ENCODE peak calls at places on chromosomes 6 and 20, in six cellular contexts. V is activated B cell treated with CpG ODN at 0.5 μM for 24 hours; U is GM12865; N is epithelial cell of proximal tubule; M is pancreas; G is CD8-positive, alpha-beta T cell. X is an unnamed sample.

GRCh38 chr6:98469146-98469545 is 365.2 kb upstream of the POU3F2 start:
- DNase-seq in N (no peak), U (no peak), M (no peak), G (no peak), V (no peak), X (no peak)

GRCh38 chr6:49341869-49342268 is 121.2 kb downstream of the MMUT start:
- DNase-seq in V (no peak), U (no peak), N (no peak), G (no peak), M (no peak), X (no peak)

GRCh38 chr6:148611213-148611612 is 135.6 kb upstream of the UST start:
- DNase-seq in M (no peak), V (no peak), G (no peak), U (no peak), N (no peak), X (no peak)

GRCh38 chr6:165117121-165117520 is 192.3 kb downstream of the C6orf118 start:
- DNase-seq in N (no peak), G (no peak), V (no peak), M (no peak), U (no peak), X (no peak)

GRCh38 chr6:127120787-127121636 is 2.5 kb downstream of the RSPO3 start:
- DNase-seq in U (peak), G (no peak), M (peak), N (no peak), V (peak), X (peak)

GRCh38 chr6:165974817-165975216 is 192.8 kb downstream of the TBXT start:
- DNase-seq in U (no peak), M (no peak), G (no peak), N (no peak), V (no peak), X (no peak)

GRCh38 chr6:42805297-42805861 is 23.5 kb downstream of the BICRAL start:
- DNase-seq in M (no peak), U (no peak), N (no peak), V (no peak), G (no peak), X (no peak)

GRCh38 chr6:149696904-149697303 is 21.0 kb downstream of the LATS1 start:
- DNase-seq in U (no peak), M (no peak), V (no peak), N (no peak), G (no peak), X (no peak)

GRCh38 chr20:45882469-45883099 is 1.6 kb downstream of the ZSWIM1 start:
- DNase-seq in M (no peak), G (no peak), U (no peak), N (no peak), V (no peak), X (no peak)
- TF ChIP-seq CTCF in M (no peak), G (no peak), U (no peak), N (no peak), V (no peak), X (no peak)

GRCh38 chr6:3159805-3160781 is 2.7 kb upstream of the TUBB2A start:
- DNase-seq in V (no peak), M (peak), N (no peak), G (peak), U (peak), X (no peak)

GRCh38 chr6:3152689-3153088 is 4.7 kb downstream of the TUBB2A start:
- DNase-seq in V (no peak), U (no peak), N (no peak), G (no peak), M (no peak), X (no peak)

GRCh38 chr6:3162565-3163247 is 5.4 kb upstream of the TUBB2A start:
- DNase-seq in N (no peak), U (peak), V (peak), M (peak), G (peak), X (peak)

GRCh38 chr6:3162067-3162497 is 4.7 kb upstream of the TUBB2A start:
- DNase-seq in G (no peak), V (no peak), N (no peak), U (peak), M (no peak), X (no peak)

GRCh38 chr6:3157151-3157933 is at the start of gene TUBB2A:
- DNase-seq in U (peak), V (peak), N (no peak), M (peak), G (peak), X (peak)
- TF ChIP-seq CTCF in U (peak), V (no peak), N (peak), M (peak), G (peak), X (no peak)

DNA sequence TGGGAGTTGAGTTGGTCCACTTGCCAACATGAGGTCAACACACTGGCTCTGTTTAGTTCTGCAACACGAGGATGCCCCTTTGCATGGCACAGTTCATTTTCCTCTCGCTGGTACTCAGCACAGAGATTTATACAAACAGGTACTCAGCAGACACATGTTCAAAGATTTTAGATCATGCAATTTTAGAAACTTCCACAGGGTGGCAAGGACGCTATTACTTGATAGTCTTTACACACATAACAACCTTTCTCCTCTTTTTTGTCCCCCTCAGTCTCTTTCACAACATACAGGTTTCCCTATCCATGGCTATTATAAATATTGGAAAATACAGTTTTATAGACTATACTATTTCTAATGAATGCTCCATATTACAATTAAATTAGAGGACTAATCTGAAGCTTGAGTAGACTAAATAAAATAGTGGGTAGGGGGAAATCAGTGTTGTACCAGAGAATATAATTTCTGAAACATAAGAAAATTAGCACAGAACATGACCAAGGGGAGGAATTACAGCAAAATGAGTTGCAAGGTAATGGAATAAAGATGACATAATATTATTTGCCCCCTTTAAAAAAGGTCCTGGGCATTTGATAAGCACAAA is 331.8 kb upstream of the BTBD3 start:
- DNase-seq in V (no peak), M (no peak), N (no peak), G (no peak), U (no peak), X (no peak)
- TF ChIP-seq CTCF in V (no peak), M (peak), N (peak), G (no peak), U (no peak), X (peak)

DNA sequence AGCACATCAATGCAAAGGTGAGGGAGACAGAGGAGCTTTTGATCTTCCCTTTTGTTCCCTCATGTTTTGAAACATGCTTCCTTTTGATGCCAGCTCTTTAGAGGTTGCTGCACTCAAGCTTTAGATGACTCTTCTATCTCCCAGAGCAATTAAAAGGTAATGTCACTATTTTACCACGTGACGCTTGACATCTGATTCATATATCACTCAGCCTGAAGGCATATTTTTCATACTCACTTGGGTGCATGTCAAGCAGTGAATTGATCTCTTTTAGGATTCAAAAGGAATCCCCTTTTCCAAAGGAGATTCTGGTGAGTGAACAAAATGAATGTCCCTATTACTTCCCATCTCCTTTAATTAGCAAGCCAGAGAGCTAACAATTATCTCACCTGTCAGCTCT is 1026.6 kb downstream of the KIF16B start:
- DNase-seq in G (no peak), U (no peak), N (no peak), M (no peak), V (no peak), X (no peak)
- TF ChIP-seq CTCF in G (no peak), U (no peak), N (no peak), M (no peak), V (no peak), X (no peak)

GRCh38 chr6:107026965-107027364 is 1.0 kb upstream of the MTRES1 start:
- DNase-seq in G (no peak), M (no peak), N (no peak), U (no peak), V (no peak), X (no peak)
- TF ChIP-seq CTCF in G (no peak), M (no peak), N (no peak), U (no peak), V (no peak), X (no peak)

GRCh38 chr20:3175270-3175669 is 1.9 kb upstream of the LZTS3 start:
- DNase-seq in M (no peak), U (no peak), V (no peak), G (no peak), N (no peak), X (no peak)

GRCh38 chr20:3172933-3173581 is at the start of gene LZTS3:
- DNase-seq in V (peak), G (peak), U (peak), M (peak), N (no peak), X (no peak)

GRCh38 chr20:3172126-3172932 is 1.0 kb downstream of the LZTS3 start:
- DNase-seq in V (no peak), M (no peak), N (no peak), U (no peak), G (no peak), X (no peak)

GRCh38 chr20:3174442-3175263 is 1.3 kb upstream of the LZTS3 start:
- DNase-seq in V (no peak), U (no peak), G (no peak), M (no peak), N (no peak), X (no peak)

DNA sequence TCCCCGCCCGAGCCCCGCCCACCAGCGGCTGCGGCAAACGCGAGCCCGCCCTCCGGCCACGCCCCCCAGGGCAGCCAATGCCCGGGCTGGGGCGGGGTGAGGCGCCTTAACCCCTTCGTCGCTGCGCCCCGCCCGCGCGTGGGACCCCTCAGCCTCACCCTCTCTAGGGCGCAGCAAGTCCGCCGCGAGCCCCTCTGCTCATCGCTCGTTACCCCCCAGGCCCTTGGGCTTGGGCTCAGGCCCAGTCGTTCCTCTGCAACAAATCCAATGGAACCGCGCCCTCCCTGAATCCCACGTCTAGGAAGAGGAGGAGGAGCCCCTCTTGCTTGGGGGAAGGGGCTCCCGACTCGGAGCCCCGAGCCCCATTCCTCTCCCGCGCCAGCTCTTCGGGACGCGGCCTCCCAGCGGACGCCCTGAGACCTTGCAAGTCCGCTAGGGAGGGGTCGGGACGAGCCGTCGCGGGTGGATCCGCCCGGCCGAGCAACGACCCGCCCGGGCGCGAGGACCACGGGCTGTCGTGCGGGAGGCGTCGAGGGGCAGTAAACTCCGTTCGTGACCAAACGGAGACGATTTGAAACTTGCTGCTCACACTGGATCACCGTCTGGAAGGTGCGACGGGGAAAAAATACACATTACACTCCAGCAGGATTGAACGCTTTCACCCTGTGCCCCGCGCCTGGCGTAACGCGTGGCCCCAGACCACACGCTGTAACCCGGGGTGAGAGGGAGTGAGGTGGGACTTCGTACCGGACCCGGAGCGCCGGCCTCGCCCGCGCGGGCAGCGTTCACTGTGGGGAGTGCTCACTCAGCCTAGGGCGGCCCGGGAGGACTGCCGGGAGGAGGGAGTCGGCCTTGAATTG is 463 bp upstream of the LZTS3 start:
- DNase-seq in V (peak), U (peak), N (no peak), G (peak), M (peak), X (peak)
- TF ChIP-seq CTCF in V (no peak), U (no peak), N (peak), G (no peak), M (no peak), X (no peak)

DNA sequence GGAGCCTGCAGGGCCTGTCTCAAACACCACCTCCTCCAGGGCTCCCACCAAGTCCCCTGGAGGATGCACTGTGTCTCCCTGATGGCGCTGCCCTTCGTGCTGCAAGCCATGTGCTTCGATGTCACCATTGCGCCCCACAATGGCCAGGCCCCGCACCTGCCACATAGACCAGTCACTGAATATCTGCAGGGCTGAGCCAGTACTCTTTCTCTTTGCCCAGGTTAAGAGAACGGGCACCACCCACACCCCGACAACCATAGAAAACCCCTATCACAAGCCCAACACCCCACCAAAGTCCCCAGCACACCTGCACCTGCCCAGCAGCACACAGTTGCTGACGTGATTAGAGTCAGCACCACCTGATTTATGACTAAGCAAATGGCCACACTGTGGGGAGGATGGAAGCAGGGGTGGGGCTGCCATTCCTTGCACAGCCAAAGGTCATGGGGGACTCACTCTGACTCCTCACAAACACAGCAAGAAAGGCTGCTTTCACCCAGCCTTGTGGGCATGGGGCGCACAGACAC is 104.3 kb downstream of the SLC23A2 start:
- DNase-seq in N (no peak), G (no peak), V (no peak), M (no peak), U (peak), X (no peak)
- TF ChIP-seq CTCF in N (no peak), G (no peak), V (no peak), M (no peak), U (peak), X (no peak)

GRCh38 chr20:45823949-45824835 is 2.9 kb downstream of the TNNC2 start:
- DNase-seq in G (peak), V (peak), M (no peak), U (peak), N (no peak), X (no peak)
- TF ChIP-seq CTCF in G (no peak), V (no peak), M (no peak), U (peak), N (peak), X (no peak)

GRCh38 chr6:7087066-7087465 is 20.7 kb upstream of the RREB1 start:
- DNase-seq in N (no peak), U (no peak), G (no peak), M (no peak), V (no peak), X (no peak)
- TF ChIP-seq CTCF in N (peak), U (peak), G (no peak), M (no peak), V (no peak), X (no peak)